ENCODE peak calls at places on chromosomes 3 and 15, in six cellular contexts. S is fibroblast of the conjunctiva, D is cardiac septum, R is foreskin fibroblast, G is NCI-H524, T is putamen. E is an unnamed sample.

GRCh38 chr15:62766599-62766998 is 275.9 kb upstream of the TPM1 start:
- DNase-seq in S (no peak), D (no peak), R (no peak), G (no peak), T (no peak), E (no peak)

GRCh38 chr3:100650651-100651611 is 41.5 kb downstream of the ADGRG7 start:
- DNase-seq in S (peak), D (no peak), R (peak), G (no peak), T (no peak), E (peak)

GRCh38 chr3:175713263-175713662 is 854.1 kb downstream of the NAALADL2 start:
- DNase-seq in S (no peak), D (no peak), R (no peak), G (no peak), T (no peak), E (no peak)

GRCh38 chr15:79311901-79312553 is 1.1 kb downstream of the TMED3 start:
- DNase-seq in S (no peak), D (no peak), R (no peak), G (no peak), T (no peak), E (no peak)

GRCh38 chr3:125959317-125960065 is 9.5 kb upstream of the ROPN1B start:
- DNase-seq in S (no peak), D (no peak), R (no peak), G (no peak), T (no peak), E (no peak)

GRCh38 chr15:70450142-70450443 is 313.3 kb downstream of the UACA start:
- DNase-seq in S (no peak), D (no peak), R (no peak), G (no peak), T (no peak), E (no peak)

GRCh38 chr15:66923438-66923881 is 141.9 kb upstream of the SMAD3 start:
- DNase-seq in S (no peak), D (peak), R (peak), G (peak), T (no peak), E (no peak)

GRCh38 chr3:140242818-140243276 is 307.9 kb downstream of the CLSTN2 start:
- DNase-seq in S (no peak), D (no peak), R (peak), G (peak), T (no peak), E (no peak)

GRCh38 chr3:118705827-118706226 is 328.8 kb downstream of the IGSF11 start:
- DNase-seq in S (no peak), D (no peak), R (no peak), G (peak), T (no peak), E (no peak)

GRCh38 chr15:25693321-25694237 is 169.5 kb downstream of the ATP10A start:
- DNase-seq in S (no peak), D (peak), R (peak), G (peak), T (no peak), E (no peak)

GRCh38 chr15:68644996-68645395 is 66.2 kb downstream of the CORO2B start:
- DNase-seq in S (no peak), D (peak), R (no peak), G (no peak), T (no peak), E (no peak)

GRCh38 chr3:45057557-45057956 is 31.5 kb downstream of the CLEC3B start:
- DNase-seq in S (no peak), D (no peak), R (no peak), G (no peak), T (no peak), E (no peak)

GRCh38 chr3:138938877-138939562 is 7.9 kb downstream of the FOXL2 start:
- DNase-seq in S (no peak), D (no peak), R (no peak), G (no peak), T (no peak), E (no peak)

GRCh38 chr3:146589899-146590508 is 15.1 kb downstream of the PLSCR5 start:
- DNase-seq in S (peak), D (no peak), R (peak), G (peak), T (peak), E (no peak)

GRCh38 chr3:13598201-13598600 is 49.3 kb downstream of the FBLN2 start:
- DNase-seq in S (no peak), D (no peak), R (no peak), G (no peak), T (no peak), E (no peak)

GRCh38 chr15:101320501-101321052 is 25.5 kb upstream of the SNRPA1 start:
- DNase-seq in S (no peak), D (no peak), R (peak), G (no peak), T (peak), E (peak)

GRCh38 chr3:184129012-184129411 is 6.1 kb upstream of the EIF2B5 start:
- DNase-seq in S (no peak), D (no peak), R (peak), G (no peak), T (no peak), E (no peak)

GRCh38 chr3:186225603-186226002 is 116.7 kb upstream of the ETV5 start:
- DNase-seq in S (no peak), D (no peak), R (peak), G (no peak), T (no peak), E (no peak)

GRCh38 chr3:24674261-24674660 is 179.6 kb upstream of the THRB start:
- DNase-seq in S (no peak), D (no peak), R (no peak), G (no peak), T (no peak), E (no peak)

GRCh38 chr15:38624248-38625214 is 59.9 kb upstream of the RASGRP1 start:
- DNase-seq in S (no peak), D (no peak), R (peak), G (peak), T (no peak), E (no peak)

GRCh38 chr15:90617668-90618097 is 88.0 kb downstream of the CRTC3 start:
- DNase-seq in S (no peak), D (no peak), R (no peak), G (no peak), T (no peak), E (no peak)

GRCh38 chr3:73762855-73763254 is 138.1 kb upstream of the PDZRN3 start:
- DNase-seq in S (no peak), D (no peak), R (no peak), G (no peak), T (no peak), E (no peak)

GRCh38 chr3:128726691-128727031 is 678 bp downstream of the RAB7A start:
- DNase-seq in S (peak), D (peak), R (peak), G (no peak), T (peak), E (no peak)

GRCh38 chr3:56879453-56880224 is 77.9 kb upstream of the ARHGEF3 start:
- DNase-seq in S (peak), D (no peak), R (peak), G (no peak), T (no peak), E (no peak)

GRCh38 chr3:7207092-7207491 is 346.2 kb downstream of the GRM7 start:
- DNase-seq in S (no peak), D (no peak), R (no peak), G (no peak), T (no peak), E (no peak)

GRCh38 chr15:40960151-40960885 is 7.0 kb downstream of the CHAC1 start:
- DNase-seq in S (no peak), D (no peak), R (no peak), G (no peak), T (no peak), E (no peak)

GRCh38 chr3:196963309-196963953 is 5.2 kb downstream of the PIGZ start:
- DNase-seq in S (no peak), D (no peak), R (no peak), G (no peak), T (no peak), E (no peak)

GRCh38 chr3:14519406-14519805 is 20.7 kb downstream of the GRIP2 start:
- DNase-seq in S (no peak), D (peak), R (no peak), G (no peak), T (no peak), E (no peak)